ENCODE peak calls at places on chromosomes 1 and 21, in nine cellular contexts. J is hepatocyte, E is GM23338, F is MM.1S, I is HCT116, K is PC-3, X is neural progenitor cell, R is OCI-LY7, B is SK-N-SH. S is an unnamed sample.
A peak's percentile ranks its signal among the peaks of the same experiment; 100 is the strongest.

GRCh38 chr1:21268281-21269239 is 21.7 kb downstream of the ECE1 start:
- DNase-seq in B (no peak), K (no peak), R (no peak), J (no peak), I (no peak), E (no peak), X (no peak), F (peak; percentile 80), S (peak; percentile 17)

GRCh38 chr1:40004857-40005256 is 35.7 kb upstream of the CAP1 start:
- DNase-seq in E (peak; percentile 66), R (no peak), X (no peak), J (no peak), B (no peak), I (no peak), F (no peak), K (no peak), S (no peak)

GRCh38 chr1:118928739-118929554 is 59.2 kb downstream of the TBX15 start:
- DNase-seq in B (no peak), E (peak; percentile 71), K (peak; percentile 54), I (no peak), F (peak; percentile 29), R (peak; percentile 45), J (peak; percentile 53), X (peak; percentile 78), S (peak; percentile 50)

GRCh38 chr1:244349103-244349531 is 102.6 kb downstream of the ADSS2 start:
- DNase-seq in E (no peak), I (no peak), F (no peak), J (no peak), B (no peak), R (no peak), X (no peak), K (peak; percentile 84), S (peak; percentile 95)

GRCh38 chr1:24216254-24216653 is 29.2 kb upstream of the IFNLR1 start:
- DNase-seq in I (no peak), X (no peak), K (peak; percentile 22), B (peak; percentile 59), J (peak; percentile 33), R (no peak), E (peak; percentile 23), F (no peak), S (no peak)

GRCh38 chr1:85628791-85629531 is 48.4 kb downstream of the CCN1 start:
- DNase-seq in X (peak; percentile 54), E (peak; percentile 67), R (no peak), J (peak; percentile 54), B (no peak), K (peak; percentile 86), I (peak; percentile 62), F (no peak), S (peak; percentile 61)

GRCh38 chr1:212684511-212685090 is 15.0 kb downstream of the BATF3 start:
- DNase-seq in K (no peak), R (no peak), I (no peak), B (no peak), J (no peak), F (no peak), E (no peak), X (no peak), S (no peak)

GRCh38 chr1:235261243-235261642 is 66.7 kb downstream of the ARID4B start:
- DNase-seq in B (no peak), I (no peak), J (no peak), K (no peak), X (no peak), R (no peak), F (no peak), E (no peak), S (no peak)

GRCh38 chr1:63575340-63575826 is 17.8 kb upstream of the PGM1 start:
- DNase-seq in E (peak; percentile 44), J (peak; percentile 23), X (no peak), K (peak; percentile 84), B (peak; percentile 27), R (peak; percentile 41), F (peak; percentile 30), I (peak; percentile 16), S (peak; percentile 41)

GRCh38 chr1:223763881-223764280 is 51.5 kb downstream of the CAPN2 start:
- DNase-seq in E (no peak), R (no peak), F (peak; percentile 2), B (no peak), I (no peak), J (no peak), X (no peak), K (no peak), S (no peak)

GRCh38 chr1:204445860-204446412 is 34.3 kb upstream of the PPP1R15B start:
- DNase-seq in K (peak; percentile 55), J (peak; percentile 51), X (peak; percentile 71), I (no peak), B (peak; percentile 63), E (peak; percentile 87), R (peak; percentile 71), F (peak; percentile 69), S (peak; percentile 59)

GRCh38 chr1:112673589-112674439 is 645 bp upstream of the MOV10 start:
- DNase-seq in E (peak; percentile 56), J (peak; percentile 54), B (peak; percentile 47), X (peak; percentile 24), I (peak; percentile 24), F (peak; percentile 31), K (peak; percentile 66), R (peak; percentile 52), S (peak; percentile 82)

GRCh38 chr1:149879556-149879955 is 19.8 kb upstream of the BOLA1 start:
- DNase-seq in I (no peak), R (no peak), B (no peak), J (no peak), K (no peak), X (no peak), E (no peak), F (no peak), S (no peak)

GRCh38 chr1:27299385-27300252 is 22.3 kb upstream of the TMEM222 start:
- DNase-seq in J (peak; percentile 94), R (no peak), E (peak; percentile 64), I (no peak), X (peak; percentile 78), B (peak; percentile 78), F (no peak), K (peak; percentile 98), S (peak; percentile 99)

GRCh38 chr1:22527122-22527521 is 36.2 kb upstream of the EPHA8 start:
- DNase-seq in I (no peak), R (no peak), K (no peak), X (no peak), E (no peak), F (no peak), J (no peak), B (peak; percentile 75), S (peak; percentile 38)

GRCh38 chr21:25370311-25370744 is 237.0 kb downstream of the MRPL39 start:
- DNase-seq in I (no peak), R (no peak), X (no peak), K (peak; percentile 97), J (peak; percentile 31), E (no peak), B (no peak), F (no peak), S (peak; percentile 99)

GRCh38 chr1:168565825-168566224 is 10.6 kb upstream of the XCL1 start:
- DNase-seq in X (no peak), J (no peak), K (no peak), B (no peak), F (no peak), R (no peak), I (no peak), E (no peak), S (no peak)

GRCh38 chr1:168567568-168567967 is 8.8 kb upstream of the XCL1 start:
- DNase-seq in E (no peak), I (no peak), R (no peak), K (no peak), X (no peak), B (no peak), F (no peak), J (no peak), S (no peak)

GRCh38 chr1:168561989-168562388 is 14.4 kb upstream of the XCL1 start:
- DNase-seq in I (no peak), X (no peak), J (no peak), R (no peak), K (no peak), F (no peak), E (no peak), B (no peak), S (no peak)

GRCh38 chr1:168570652-168571051 is 5.8 kb upstream of the XCL1 start:
- DNase-seq in B (no peak), R (no peak), X (no peak), J (no peak), I (no peak), F (no peak), K (no peak), E (peak; percentile 42), S (no peak)

GRCh38 chr1:168567007-168567406 is 9.4 kb upstream of the XCL1 start:
- DNase-seq in K (no peak), R (no peak), X (no peak), E (no peak), B (no peak), I (no peak), F (no peak), J (no peak), S (no peak)
- TF ChIP-seq EZH2phosphoT487 in K (no peak), R (no peak), X (no peak), E (no peak), B (no peak), I (no peak), F (no peak), J (no peak), S (no peak)

DNA sequence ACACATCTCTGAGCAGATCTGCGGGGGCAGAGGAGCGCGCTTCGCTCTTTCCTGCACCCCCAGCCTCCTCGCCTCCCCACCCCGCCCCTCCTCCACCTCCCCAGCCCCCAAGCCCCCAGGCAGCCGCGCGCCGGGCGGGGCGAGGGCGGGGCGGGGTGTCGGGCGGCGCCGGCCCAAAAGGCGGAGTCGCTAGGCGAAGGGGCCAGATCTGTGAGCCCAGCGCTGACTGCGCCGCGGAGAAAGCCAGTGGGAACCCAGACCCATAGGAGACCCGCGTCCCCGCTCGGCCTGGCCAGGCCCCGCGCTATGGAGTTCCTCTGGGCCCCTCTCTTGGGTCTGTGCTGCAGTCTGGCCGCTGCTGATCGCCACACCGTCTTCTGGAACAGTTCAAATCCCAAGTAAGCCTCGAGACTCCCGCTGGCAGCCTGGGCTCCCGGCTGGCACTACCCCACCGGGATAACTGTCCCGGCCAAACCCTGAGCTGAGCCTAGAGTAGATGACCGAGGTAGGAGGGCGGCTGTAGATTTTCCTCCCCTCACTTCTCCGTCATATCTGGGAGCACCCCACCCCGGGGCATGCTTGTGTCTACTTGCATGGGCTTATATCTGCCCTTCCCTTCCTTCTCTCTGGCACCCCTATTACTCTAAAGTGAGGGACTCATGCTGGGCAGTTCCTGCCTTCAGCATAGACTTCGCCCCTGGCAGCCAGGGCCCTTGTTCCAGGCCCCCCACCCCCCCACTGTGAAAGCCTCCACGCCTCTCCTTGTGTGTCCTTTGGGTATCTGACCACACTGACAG is at the start of gene EFNA1:
- DNase-seq in E (peak; percentile 64), F (peak; percentile 41), X (peak; percentile 78), J (peak; percentile 86), B (peak; percentile 84), K (peak; percentile 74), I (no peak), R (no peak), S (peak; percentile 65)
- TF ChIP-seq EZH2phosphoT487 in E (no peak), F (no peak), X (no peak), J (no peak), B (no peak), K (no peak), I (no peak), R (no peak), S (no peak)

GRCh38 chr1:214977133-214977532 is 105.4 kb upstream of the KCNK2 start:
- DNase-seq in B (no peak), F (no peak), R (no peak), I (no peak), K (no peak), E (peak; percentile 18), X (peak; percentile 61), J (no peak), S (no peak)
- TF ChIP-seq EZH2phosphoT487 in B (no peak), F (no peak), R (no peak), I (no peak), K (no peak), E (no peak), X (no peak), J (no peak), S (no peak)

GRCh38 chr1:4847731-4848130 is 193.3 kb downstream of the AJAP1 start:
- DNase-seq in K (no peak), F (no peak), E (no peak), X (no peak), R (no peak), I (no peak), B (no peak), J (no peak), S (no peak)
- TF ChIP-seq EZH2phosphoT487 in K (no peak), F (no peak), E (no peak), X (no peak), R (no peak), I (no peak), B (no peak), J (no peak), S (no peak)